ENCODE peak calls at places on chromosomes 12 and 14, in seven cellular contexts. One of them, this sample, is unnamed.

GRCh38 chr12:25979059-25979458 is 20.6 kb downstream of the RASSF8 start:
- DNase-seq in CD8-positive, alpha-beta T cell: no peak
- DNase-seq in AG09309: no peak
- DNase-seq in fibroblast of mammary gland: no peak
- DNase-seq in uterus: no peak
- DNase-seq in Peyer's patch: no peak
- DNase-seq in mucosa of descending colon: no peak
- DNase-seq in this sample: no peak

GRCh38 chr12:95942532-95943230 is at the start of gene CCDC38:
- DNase-seq in CD8-positive, alpha-beta T cell: peak; percentile 73
- DNase-seq in AG09309: no peak
- DNase-seq in fibroblast of mammary gland: peak; percentile 55
- DNase-seq in uterus: peak; percentile 69
- DNase-seq in Peyer's patch: peak; percentile 83
- DNase-seq in mucosa of descending colon: peak; percentile 78
- DNase-seq in this sample: peak; percentile 87

GRCh38 chr12:26701604-26702215 is 131.3 kb downstream of the ITPR2 start:
- DNase-seq in CD8-positive, alpha-beta T cell: no peak
- DNase-seq in AG09309: peak; percentile 20
- DNase-seq in fibroblast of mammary gland: peak; percentile 73
- DNase-seq in uterus: no peak
- DNase-seq in Peyer's patch: no peak
- DNase-seq in mucosa of descending colon: peak; percentile 19
- DNase-seq in this sample: no peak

GRCh38 chr12:32302218-32302826 is 97.0 kb upstream of the FGD4 start:
- DNase-seq in CD8-positive, alpha-beta T cell: no peak
- DNase-seq in AG09309: no peak
- DNase-seq in fibroblast of mammary gland: peak; percentile 42
- DNase-seq in uterus: no peak
- DNase-seq in Peyer's patch: no peak
- DNase-seq in mucosa of descending colon: peak; percentile 51
- DNase-seq in this sample: no peak

GRCh38 chr14:100589071-100589759 is 2.0 kb upstream of the BEGAIN start:
- DNase-seq in CD8-positive, alpha-beta T cell: no peak
- DNase-seq in AG09309: no peak
- DNase-seq in fibroblast of mammary gland: no peak
- DNase-seq in uterus: no peak
- DNase-seq in Peyer's patch: peak; percentile 42
- DNase-seq in mucosa of descending colon: no peak
- DNase-seq in this sample: no peak

GRCh38 chr12:92570056-92570753 is 132.6 kb upstream of the PLEKHG7 start:
- DNase-seq in CD8-positive, alpha-beta T cell: peak; percentile 25
- DNase-seq in AG09309: peak; percentile 57
- DNase-seq in fibroblast of mammary gland: peak; percentile 89
- DNase-seq in uterus: peak; percentile 41
- DNase-seq in Peyer's patch: no peak
- DNase-seq in mucosa of descending colon: peak; percentile 94
- DNase-seq in this sample: no peak

GRCh38 chr12:103547929-103548328 is 39.1 kb upstream of the STAB2 start:
- DNase-seq in CD8-positive, alpha-beta T cell: no peak
- DNase-seq in AG09309: no peak
- DNase-seq in fibroblast of mammary gland: no peak
- DNase-seq in uterus: no peak
- DNase-seq in Peyer's patch: no peak
- DNase-seq in mucosa of descending colon: no peak
- DNase-seq in this sample: no peak

GRCh38 chr14:28101992-28102391 is 664.6 kb upstream of the FOXG1 start:
- DNase-seq in CD8-positive, alpha-beta T cell: no peak
- DNase-seq in AG09309: no peak
- DNase-seq in fibroblast of mammary gland: no peak
- DNase-seq in uterus: no peak
- DNase-seq in Peyer's patch: no peak
- DNase-seq in mucosa of descending colon: no peak
- DNase-seq in this sample: no peak

GRCh38 chr14:22980672-22981089 is 1.7 kb downstream of the AJUBA start:
- DNase-seq in CD8-positive, alpha-beta T cell: no peak
- DNase-seq in AG09309: no peak
- DNase-seq in fibroblast of mammary gland: no peak
- DNase-seq in uterus: peak; percentile 61
- DNase-seq in Peyer's patch: peak; percentile 73
- DNase-seq in mucosa of descending colon: peak; percentile 43
- DNase-seq in this sample: peak; percentile 65

GRCh38 chr14:77026930-77027537 is 1.5 kb downstream of the IRF2BPL start:
- DNase-seq in CD8-positive, alpha-beta T cell: peak; percentile 42
- DNase-seq in AG09309: no peak
- DNase-seq in fibroblast of mammary gland: peak; percentile 58
- DNase-seq in uterus: peak; percentile 41
- DNase-seq in Peyer's patch: peak; percentile 77
- DNase-seq in mucosa of descending colon: no peak
- DNase-seq in this sample: peak; percentile 77

GRCh38 chr14:24074625-24075484 is 3.5 kb downstream of the CPNE6 start:
- DNase-seq in CD8-positive, alpha-beta T cell: no peak
- DNase-seq in AG09309: no peak
- DNase-seq in fibroblast of mammary gland: no peak
- DNase-seq in uterus: no peak
- DNase-seq in Peyer's patch: no peak
- DNase-seq in mucosa of descending colon: peak; percentile 35
- DNase-seq in this sample: no peak

GRCh38 chr12:11085419-11085818 is 6.7 kb downstream of the TAS2R43 start:
- DNase-seq in CD8-positive, alpha-beta T cell: no peak
- DNase-seq in AG09309: no peak
- DNase-seq in fibroblast of mammary gland: peak; percentile 27
- DNase-seq in uterus: no peak
- DNase-seq in Peyer's patch: no peak
- DNase-seq in mucosa of descending colon: no peak
- DNase-seq in this sample: no peak

GRCh38 chr12:8466171-8466692 is 10.5 kb downstream of the CLEC6A start:
- DNase-seq in CD8-positive, alpha-beta T cell: no peak
- DNase-seq in AG09309: no peak
- DNase-seq in fibroblast of mammary gland: no peak
- DNase-seq in uterus: no peak
- DNase-seq in Peyer's patch: no peak
- DNase-seq in mucosa of descending colon: no peak
- DNase-seq in this sample: no peak
- H3K4me3 ChIP-seq in CD8-positive, alpha-beta T cell: no peak overlapping the region
- H3K4me3 ChIP-seq in AG09309: no peak overlapping the region
- H3K4me3 ChIP-seq in fibroblast of mammary gland: no peak overlapping the region
- H3K4me3 ChIP-seq in uterus: no peak overlapping the region
- H3K4me3 ChIP-seq in Peyer's patch: no peak overlapping the region
- H3K4me3 ChIP-seq in mucosa of descending colon: no peak overlapping the region
- H3K4me3 ChIP-seq in this sample: no peak overlapping the region

GRCh38 chr12:108237272-108237671 is 101.8 kb downstream of the CMKLR1 start:
- DNase-seq in CD8-positive, alpha-beta T cell: no peak
- DNase-seq in AG09309: no peak
- DNase-seq in fibroblast of mammary gland: peak; percentile 1
- DNase-seq in uterus: no peak
- DNase-seq in Peyer's patch: no peak
- DNase-seq in mucosa of descending colon: no peak
- DNase-seq in this sample: no peak
- TF ChIP-seq CTCF in CD8-positive, alpha-beta T cell: no peak
- TF ChIP-seq CTCF in AG09309: peak; percentile 32
- TF ChIP-seq CTCF in fibroblast of mammary gland: peak; percentile 17
- TF ChIP-seq CTCF in uterus: peak; percentile 20
- TF ChIP-seq CTCF in Peyer's patch: no peak
- TF ChIP-seq CTCF in mucosa of descending colon: no peak
- TF ChIP-seq CTCF in this sample: no peak

DNA sequence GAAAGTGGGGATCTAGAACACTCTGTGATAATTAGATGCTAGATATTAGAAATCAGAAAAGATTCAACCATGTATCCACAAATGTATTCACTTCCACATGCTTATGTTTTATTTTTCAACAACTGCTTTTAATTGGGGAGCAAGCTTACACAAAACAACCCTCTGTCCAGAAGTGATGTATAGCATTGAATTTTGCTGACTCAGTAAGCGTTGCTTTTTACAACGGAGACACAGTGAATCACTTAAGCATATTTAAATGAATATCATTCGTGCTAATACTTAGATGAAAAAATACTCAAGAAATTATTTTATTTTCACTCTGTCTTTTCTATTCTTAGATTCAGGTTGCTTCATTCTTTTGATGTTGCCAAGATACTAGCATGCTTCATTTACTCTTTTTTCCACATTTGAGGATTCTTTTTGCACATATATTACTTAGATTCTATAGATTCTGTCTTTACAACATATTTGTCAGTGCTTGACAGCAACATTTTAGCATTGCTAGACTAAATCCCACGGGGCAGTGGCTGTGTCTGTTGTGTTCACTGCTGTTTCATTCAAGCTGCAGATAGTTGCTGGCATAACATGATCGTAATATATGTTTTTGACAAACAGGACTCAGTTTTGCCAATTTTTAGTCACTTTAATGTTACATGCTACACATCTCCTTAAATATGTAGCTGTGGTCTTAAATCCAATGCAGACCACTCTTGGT is 1714.4 kb upstream of the SEL1L start:
- DNase-seq in CD8-positive, alpha-beta T cell: no peak
- DNase-seq in AG09309: no peak
- DNase-seq in fibroblast of mammary gland: no peak
- DNase-seq in uterus: no peak
- DNase-seq in Peyer's patch: no peak
- DNase-seq in mucosa of descending colon: no peak
- DNase-seq in this sample: no peak
- H3K4me3 ChIP-seq in CD8-positive, alpha-beta T cell: no peak overlapping the region
- H3K4me3 ChIP-seq in AG09309: no peak overlapping the region
- H3K4me3 ChIP-seq in fibroblast of mammary gland: no peak overlapping the region
- H3K4me3 ChIP-seq in uterus: no peak overlapping the region
- H3K4me3 ChIP-seq in Peyer's patch: no peak overlapping the region
- H3K4me3 ChIP-seq in mucosa of descending colon: no peak overlapping the region
- H3K4me3 ChIP-seq in this sample: no peak overlapping the region

DNA sequence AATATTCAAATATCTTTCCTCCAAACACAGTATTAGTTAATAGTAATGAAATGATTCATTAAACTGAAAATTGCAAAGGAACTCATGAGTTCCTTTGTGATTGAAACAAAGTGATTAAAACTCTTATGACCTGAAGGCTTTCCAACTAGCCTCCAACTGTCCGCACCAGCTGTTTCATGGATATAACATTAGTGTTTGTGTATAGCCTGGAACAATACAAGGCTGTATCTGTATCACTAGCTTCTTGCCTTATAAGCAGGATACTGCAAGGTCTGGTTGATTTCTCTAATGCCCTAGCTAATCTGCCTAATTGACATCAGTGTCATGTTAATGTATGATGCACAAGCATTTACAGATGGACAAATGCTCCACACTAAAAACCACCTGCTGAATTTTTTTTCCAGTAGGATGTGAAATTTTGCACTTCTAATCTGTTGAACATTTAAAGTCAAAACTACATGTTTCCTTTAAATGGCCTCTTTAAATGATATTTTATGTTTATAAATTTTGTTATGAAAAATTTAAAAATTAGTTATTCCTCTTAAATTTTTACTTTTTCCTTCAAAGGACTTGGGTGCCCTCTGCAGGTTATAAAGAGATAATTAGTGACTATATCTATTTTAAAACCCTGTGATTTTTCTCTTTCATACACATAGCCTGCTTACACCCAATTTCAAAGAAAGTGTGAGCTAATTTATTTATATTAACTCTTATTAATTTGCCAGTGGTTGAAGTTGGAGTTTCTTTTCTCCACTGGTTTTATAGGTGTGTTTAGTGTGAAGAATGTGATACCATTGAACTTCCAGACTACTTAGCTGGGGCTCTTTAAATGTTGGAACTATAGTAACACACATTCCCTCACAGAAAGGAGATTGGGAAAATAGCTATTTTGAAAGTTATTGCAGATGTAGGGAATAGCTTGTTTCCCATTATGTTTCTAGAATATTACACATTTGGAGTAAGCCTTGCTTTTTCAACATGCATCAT is 25.4 kb downstream of the AP5M1 start:
- DNase-seq in CD8-positive, alpha-beta T cell: no peak
- DNase-seq in AG09309: no peak
- DNase-seq in fibroblast of mammary gland: peak; percentile 27
- DNase-seq in uterus: no peak
- DNase-seq in Peyer's patch: no peak
- DNase-seq in mucosa of descending colon: no peak
- DNase-seq in this sample: no peak
- TF ChIP-seq CTCF in CD8-positive, alpha-beta T cell: peak; percentile 53
- TF ChIP-seq CTCF in AG09309: peak; percentile 41
- TF ChIP-seq CTCF in fibroblast of mammary gland: peak; percentile 38
- TF ChIP-seq CTCF in uterus: no peak
- TF ChIP-seq CTCF in Peyer's patch: peak; percentile 22
- TF ChIP-seq CTCF in mucosa of descending colon: no peak
- TF ChIP-seq CTCF in this sample: peak; percentile 2

DNA sequence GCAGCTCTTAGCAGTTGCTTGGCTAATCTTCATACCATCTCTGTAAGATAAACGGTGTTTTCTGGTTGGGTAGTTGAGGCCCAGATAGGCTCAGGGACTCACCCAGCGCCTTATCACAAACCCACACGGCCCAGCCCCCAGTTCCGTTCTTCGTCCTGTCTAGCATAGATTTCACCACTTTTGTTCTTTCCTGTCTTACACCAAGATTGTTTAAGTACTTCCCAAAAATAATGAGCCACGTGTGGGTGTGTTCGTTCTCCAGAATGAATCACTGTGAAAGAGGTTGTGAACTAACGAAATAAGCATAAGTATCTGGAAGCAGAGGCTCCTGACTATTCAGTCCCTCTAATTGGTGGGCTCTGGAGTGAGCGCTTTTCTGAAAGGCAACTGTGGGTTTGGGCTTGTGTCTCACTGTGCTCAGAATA is 21.4 kb downstream of the ACVR1B start:
- DNase-seq in CD8-positive, alpha-beta T cell: peak; percentile 37
- DNase-seq in AG09309: peak; percentile 60
- DNase-seq in fibroblast of mammary gland: peak; percentile 89
- DNase-seq in uterus: peak; percentile 47
- DNase-seq in Peyer's patch: no peak
- DNase-seq in mucosa of descending colon: peak; percentile 40
- DNase-seq in this sample: peak; percentile 87
- H3K4me3 ChIP-seq in CD8-positive, alpha-beta T cell: no peak overlapping the region
- H3K4me3 ChIP-seq in AG09309: no peak overlapping the region
- H3K4me3 ChIP-seq in fibroblast of mammary gland: no peak overlapping the region
- H3K4me3 ChIP-seq in uterus: no peak overlapping the region
- H3K4me3 ChIP-seq in Peyer's patch: no peak overlapping the region
- H3K4me3 ChIP-seq in mucosa of descending colon: no peak overlapping the region
- H3K4me3 ChIP-seq in this sample: no peak overlapping the region

DNA sequence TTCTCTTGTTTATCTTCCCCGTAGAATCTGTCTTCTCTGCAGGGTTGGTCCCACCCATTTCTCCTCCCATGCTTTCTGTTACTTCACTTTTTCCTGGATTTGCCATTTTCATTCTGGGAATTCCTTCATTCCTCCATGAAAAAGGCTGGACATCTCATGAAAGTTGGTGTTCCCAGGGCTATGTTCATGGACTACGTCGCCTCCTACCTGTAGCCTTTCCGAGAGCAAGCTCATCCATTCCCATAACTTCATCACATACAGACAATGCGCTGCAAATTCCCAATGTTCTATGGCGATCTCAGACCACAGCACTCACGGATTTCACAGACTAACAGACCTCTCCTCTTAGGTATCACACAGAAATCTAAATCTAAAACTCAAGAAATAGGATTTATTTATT is 217.1 kb downstream of the EXOC5 start:
- DNase-seq in CD8-positive, alpha-beta T cell: no peak
- DNase-seq in AG09309: no peak
- DNase-seq in fibroblast of mammary gland: no peak
- DNase-seq in uterus: no peak
- DNase-seq in Peyer's patch: no peak
- DNase-seq in mucosa of descending colon: no peak
- DNase-seq in this sample: no peak
- TF ChIP-seq CTCF in CD8-positive, alpha-beta T cell: no peak
- TF ChIP-seq CTCF in AG09309: no peak
- TF ChIP-seq CTCF in fibroblast of mammary gland: no peak
- TF ChIP-seq CTCF in uterus: no peak
- TF ChIP-seq CTCF in Peyer's patch: no peak
- TF ChIP-seq CTCF in mucosa of descending colon: no peak
- TF ChIP-seq CTCF in this sample: no peak